ENCODE peak calls at places on chromosomes 16 and 17, in five cellular contexts. N is A549, O is K562, K is IMR-90, P is GM12878. C is an unnamed sample.

GRCh38 chr17:50511058-50511457 is 2.8 kb downstream of the MYCBPAP start:
- DNase-seq in N (no peak), O (no peak), K (peak), P (peak), C (no peak)

GRCh38 chr17:320139-320538 is 32.5 kb downstream of the RPH3AL start:
- DNase-seq in N (no peak), O (no peak), K (peak), P (no peak), C (no peak)

GRCh38 chr17:17300624-17301568 is 2.3 kb upstream of the NT5M start:
- DNase-seq in N (peak), O (no peak), K (peak), P (no peak), C (no peak)

GRCh38 chr17:27873211-27873610 is 20.0 kb downstream of the LYRM9 start:
- DNase-seq in N (no peak), O (no peak), K (no peak), P (no peak), C (no peak)

GRCh38 chr17:32869345-32870026 is 7.4 kb downstream of the MYO1D start:
- DNase-seq in N (no peak), O (no peak), K (no peak), P (no peak), C (no peak)

GRCh38 chr17:40909755-40910154 is 24.7 kb upstream of the KRT20 start:
- DNase-seq in N (no peak), O (no peak), K (peak), P (no peak), C (no peak)

GRCh38 chr17:37642706-37643105 is 540 bp downstream of the DDX52 start:
- DNase-seq in N (peak), O (peak), K (peak), P (no peak), C (peak)

GRCh38 chr16:3256146-3256875 is at the start of gene MEFV:
- DNase-seq in N (no peak), O (no peak), K (peak), P (no peak), C (no peak)

GRCh38 chr16:15773964-15774363 is 82.9 kb downstream of the MYH11 start:
- DNase-seq in N (no peak), O (no peak), K (no peak), P (no peak), C (no peak)

GRCh38 chr16:50683689-50684374 is 2.7 kb upstream of the SNX20 start:
- DNase-seq in N (no peak), O (no peak), K (no peak), P (peak), C (no peak)

GRCh38 chr17:69246726-69247375 is 18.2 kb upstream of the ABCA10 start:
- DNase-seq in N (peak), O (peak), K (peak), P (peak), C (peak)

GRCh38 chr16:23407436-23408125 is 45.4 kb downstream of the COG7 start:
- DNase-seq in N (no peak), O (no peak), K (no peak), P (no peak), C (no peak)

GRCh38 chr16:19923396-19923795 is 38.7 kb upstream of the GPRC5B start:
- DNase-seq in N (no peak), O (no peak), K (no peak), P (no peak), C (no peak)

GRCh38 chr17:35914354-35914753 is 16.2 kb downstream of the RDM1 start:
- DNase-seq in N (no peak), O (no peak), K (no peak), P (no peak), C (no peak)

GRCh38 chr17:45394913-45395568 is 37.6 kb downstream of the ARHGAP27 start:
- DNase-seq in N (peak), O (peak), K (peak), P (no peak), C (peak)

GRCh38 chr16:12613131-12613991 is 190.3 kb downstream of the CPPED1 start:
- DNase-seq in N (peak), O (peak), K (peak), P (peak), C (no peak)

GRCh38 chr16:23729503-23730424 is 16.7 kb upstream of the ERN2 start:
- DNase-seq in N (no peak), O (peak), K (peak), P (no peak), C (no peak)

GRCh38 chr16:67995423-67995822 is 3.9 kb downstream of the DPEP2 start:
- DNase-seq in N (no peak), O (no peak), K (no peak), P (no peak), C (no peak)

GRCh38 chr16:3101018-3101840 is 2.1 kb upstream of the ZSCAN10 start:
- DNase-seq in N (peak), O (peak), K (no peak), P (no peak), C (peak)

GRCh38 chr16:24685539-24686432 is 43.7 kb upstream of the TNRC6A start:
- DNase-seq in N (peak), O (no peak), K (peak), P (no peak), C (peak)

GRCh38 chr17:46262271-46262670 is 32.7 kb upstream of the LRRC37A start:
- DNase-seq in N (no peak), O (no peak), K (no peak), P (no peak), C (no peak)

GRCh38 chr16:54158986-54159385 is 127.6 kb downstream of the IRX3 start:
- DNase-seq in N (no peak), O (no peak), K (no peak), P (no peak), C (no peak)

GRCh38 chr17:56087199-56087598 is 66.1 kb upstream of the ANKFN1 start:
- DNase-seq in N (no peak), O (no peak), K (no peak), P (no peak), C (no peak)

GRCh38 chr17:10198509-10199249 is at the start of gene GAS7:
- DNase-seq in N (peak), O (no peak), K (peak), P (no peak), C (peak)

GRCh38 chr17:10197721-10198508 is 491 bp downstream of the GAS7 start:
- DNase-seq in N (no peak), O (no peak), K (no peak), P (no peak), C (peak)

GRCh38 chr17:10196384-10196783 is 2.0 kb downstream of the GAS7 start:
- DNase-seq in N (no peak), O (no peak), K (no peak), P (no peak), C (no peak)

GRCh38 chr17:10197362-10197720 is 1.1 kb downstream of the GAS7 start:
- DNase-seq in N (no peak), O (no peak), K (no peak), P (no peak), C (no peak)

GRCh38 chr17:10196936-10197335 is 1.5 kb downstream of the GAS7 start:
- DNase-seq in N (no peak), O (no peak), K (no peak), P (no peak), C (no peak)
- H3K4me3 ChIP-seq in N (no peak), O (no peak), K (peak), P (no peak), C (no peak)

GRCh38 chr17:79027274-79027924 is 3.4 kb downstream of the C1QTNF1 start:
- DNase-seq in N (no peak), O (no peak), K (no peak), P (no peak), C (peak)
- TF ChIP-seq RCOR1 in N (no peak), O (peak), K (no peak), P (no peak), C (peak)

DNA sequence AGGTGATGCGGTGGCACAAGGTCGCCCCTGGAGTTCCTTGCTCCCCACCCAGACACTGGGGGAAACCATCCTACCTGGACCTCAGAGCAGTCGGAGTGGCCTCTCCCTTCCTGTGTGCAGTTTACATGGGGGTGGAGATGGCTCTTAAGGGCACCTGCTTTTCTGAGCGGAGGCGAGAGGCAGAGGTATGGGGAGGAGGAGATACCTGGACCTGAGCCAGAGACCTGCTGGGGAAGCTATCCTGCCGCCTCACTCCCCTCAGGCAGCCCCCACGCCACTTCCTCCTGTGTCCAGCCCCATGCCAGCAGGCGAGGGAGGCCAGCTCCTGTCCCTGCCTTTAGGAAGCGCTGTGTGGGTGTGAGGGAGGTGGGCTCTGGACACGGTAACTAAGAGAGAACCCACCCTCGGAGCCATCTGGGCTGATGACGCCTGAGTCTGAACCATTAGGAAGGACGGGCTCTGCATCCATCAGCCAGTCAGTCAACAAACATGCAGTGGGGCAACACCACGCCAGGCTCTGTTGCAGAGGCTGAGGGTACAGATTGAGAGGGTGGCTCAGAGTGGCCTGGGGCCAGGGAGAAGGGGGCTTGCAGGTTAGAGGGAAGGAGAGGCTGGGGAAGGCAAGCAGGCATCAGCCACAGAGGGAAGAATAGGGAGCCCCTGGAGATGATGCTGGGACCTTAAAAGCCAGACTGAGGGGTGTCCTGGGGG is 1.2 kb downstream of the CORO1A start:
- DNase-seq in N (no peak), O (peak), K (no peak), P (peak), C (peak)
- H3K4me3 ChIP-seq in N (no peak), O (peak), K (no peak), P (peak), C (peak)

DNA sequence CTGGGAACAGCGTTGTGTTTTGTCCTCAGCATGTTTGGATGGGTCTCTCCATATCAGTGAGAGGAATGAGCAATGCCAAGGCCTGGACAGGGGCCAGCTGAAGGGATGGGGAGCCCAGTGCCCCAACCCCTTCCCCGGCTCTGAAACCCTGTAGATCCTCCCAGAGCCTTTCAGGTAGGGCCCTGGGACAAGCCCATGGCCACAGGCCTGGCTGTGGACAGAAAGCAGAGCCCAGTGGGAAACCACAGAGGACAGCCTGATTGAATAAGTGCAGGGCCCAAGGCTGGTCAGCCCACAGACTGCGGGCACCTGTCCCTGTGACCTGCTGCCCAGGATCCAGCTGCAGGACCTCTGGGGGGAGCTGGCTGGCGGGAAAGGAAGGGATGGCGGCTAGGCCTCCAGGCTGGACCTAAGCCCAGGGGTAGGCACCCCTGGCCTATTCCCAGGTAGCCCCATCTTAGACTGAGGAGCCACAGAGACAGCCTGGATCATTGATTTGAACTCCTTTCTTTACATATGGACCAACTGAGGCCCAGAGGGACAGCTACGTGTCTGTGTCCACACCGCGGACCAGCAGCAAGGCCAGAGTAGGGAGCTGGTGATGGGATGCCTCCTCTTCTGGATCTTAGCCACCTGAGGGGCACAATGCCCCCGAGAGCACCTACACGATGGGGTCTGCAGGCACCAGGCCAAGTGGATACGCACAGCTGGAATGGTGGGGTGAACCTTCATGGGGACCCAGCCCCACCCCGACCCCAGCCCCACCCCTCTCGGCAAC is 1.3 kb downstream of the CCDC102A start:
- DNase-seq in N (no peak), O (no peak), K (no peak), P (no peak), C (peak)
- TF ChIP-seq RCOR1 in N (no peak), O (no peak), K (no peak), P (no peak), C (no peak)

DNA sequence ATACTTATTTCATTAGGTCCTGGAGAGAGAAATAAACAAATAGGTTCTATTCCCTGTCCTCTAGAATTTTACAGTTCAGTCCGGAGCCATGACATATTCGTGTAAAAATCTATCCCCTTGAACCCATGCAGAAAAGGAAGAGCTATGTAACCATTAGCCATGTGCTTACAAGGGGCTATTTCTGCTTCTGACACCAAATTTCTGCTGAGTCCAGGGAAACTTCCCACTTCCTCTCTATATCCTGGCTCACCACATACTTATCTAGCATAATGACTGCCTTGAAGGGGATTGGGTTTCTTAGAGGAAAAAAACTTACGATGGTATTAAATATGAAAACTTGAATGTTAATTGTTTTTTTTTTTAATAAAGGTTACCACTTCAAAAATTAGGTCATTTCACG is 44.2 kb downstream of the IRX6 start:
- DNase-seq in N (no peak), O (no peak), K (no peak), P (no peak), C (no peak)
- H3K4me3 ChIP-seq in N (no peak), O (no peak), K (no peak), P (no peak), C (no peak)

DNA sequence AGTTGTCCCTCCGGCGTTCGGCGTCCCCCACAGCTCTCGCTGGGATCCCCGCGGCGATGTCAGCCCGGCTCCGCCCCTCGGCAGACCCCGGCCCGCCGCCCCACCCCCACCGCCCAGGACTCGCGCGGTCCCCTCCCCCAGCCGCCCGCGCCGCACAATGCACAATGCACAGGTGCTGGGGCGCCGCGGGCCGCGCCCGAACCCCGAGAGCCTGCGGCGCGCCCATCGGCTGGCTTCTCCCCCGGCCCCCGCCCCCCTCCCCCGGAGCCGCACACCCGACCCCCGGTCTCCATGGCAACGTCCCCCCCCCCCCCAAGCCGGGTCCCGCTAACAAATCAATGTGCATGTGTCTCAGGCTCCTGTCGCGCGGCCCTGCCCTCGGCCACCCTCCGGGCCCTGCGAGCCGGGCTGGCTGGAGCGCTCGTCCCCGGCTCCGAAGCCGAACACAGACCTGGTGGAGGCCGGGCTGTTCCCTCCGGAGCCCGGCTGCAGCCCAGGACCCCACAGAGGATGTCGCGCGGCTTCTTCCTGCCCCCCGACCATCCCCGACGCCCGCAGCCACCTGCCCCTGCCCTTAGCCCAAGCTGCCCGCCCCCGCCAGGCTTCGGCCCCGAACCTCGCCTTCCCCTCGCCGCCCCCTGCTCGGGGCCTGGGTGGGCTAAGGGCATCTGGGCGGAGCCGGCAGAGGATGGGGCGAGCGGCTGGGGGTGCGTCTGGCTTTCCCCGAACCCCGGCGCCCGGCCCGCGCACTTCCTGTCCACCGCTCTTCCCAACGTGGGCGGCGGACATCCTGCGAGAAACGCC is 817 bp upstream of the CBX8 start:
- DNase-seq in N (peak), O (peak), K (no peak), P (no peak), C (peak)
- TF ChIP-seq RCOR1 in N (no peak), O (no peak), K (no peak), P (no peak), C (no peak)

GRCh38 chr16:88651276-88651988 is 579 bp upstream of the CYBA start:
- DNase-seq in N (no peak), O (peak), K (no peak), P (peak), C (peak)
- H3K4me3 ChIP-seq in N (peak), O (peak), K (peak), P (peak), C (peak)

GRCh38 chr17:13003454-13003851 is 14.4 kb downstream of the ELAC2 start:
- DNase-seq in N (no peak), O (no peak), K (no peak), P (no peak), C (no peak)

GRCh38 chr17:13003927-13004326 is 13.9 kb downstream of the ELAC2 start:
- DNase-seq in N (no peak), O (no peak), K (no peak), P (no peak), C (no peak)

GRCh38 chr17:13002761-13003453 is 14.9 kb downstream of the ELAC2 start:
- DNase-seq in N (peak), O (peak), K (peak), P (no peak), C (peak)

GRCh38 chr17:13000561-13000960 is 17.3 kb downstream of the ELAC2 start:
- DNase-seq in N (no peak), O (no peak), K (no peak), P (no peak), C (no peak)

DNA sequence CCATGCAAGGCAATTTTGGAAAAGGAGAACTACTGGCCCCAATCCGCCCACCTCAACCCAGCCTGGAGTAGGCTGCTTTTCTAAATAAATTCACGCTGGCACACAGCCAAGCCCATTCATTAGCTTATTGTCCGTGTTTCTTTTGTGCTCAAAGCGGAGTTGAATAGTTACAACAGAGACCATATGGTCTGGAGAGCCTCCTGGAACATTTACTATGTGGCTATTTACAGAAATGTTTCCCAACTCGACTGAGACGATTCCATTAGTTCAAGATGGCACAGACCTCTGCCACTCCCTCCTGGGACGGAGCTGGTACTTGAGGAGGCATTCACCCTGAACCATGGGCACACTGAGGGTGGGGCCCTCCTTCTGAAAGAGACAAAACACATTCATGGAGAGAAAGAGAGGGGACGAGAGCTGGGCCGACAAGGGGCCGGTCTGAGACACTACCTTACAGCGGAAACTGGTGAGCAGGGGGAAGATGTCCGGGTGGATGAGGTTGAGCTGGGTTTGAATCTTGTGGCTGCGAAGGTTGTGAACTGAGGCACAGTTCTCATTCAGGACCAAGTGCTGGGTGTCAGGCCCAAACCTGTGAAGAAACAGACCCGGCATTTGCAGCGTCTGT is 15.7 kb downstream of the ELAC2 start:
- DNase-seq in N (no peak), O (no peak), K (peak), P (no peak), C (no peak)
- TF ChIP-seq RCOR1 in N (no peak), O (no peak), K (no peak), P (no peak), C (no peak)

DNA sequence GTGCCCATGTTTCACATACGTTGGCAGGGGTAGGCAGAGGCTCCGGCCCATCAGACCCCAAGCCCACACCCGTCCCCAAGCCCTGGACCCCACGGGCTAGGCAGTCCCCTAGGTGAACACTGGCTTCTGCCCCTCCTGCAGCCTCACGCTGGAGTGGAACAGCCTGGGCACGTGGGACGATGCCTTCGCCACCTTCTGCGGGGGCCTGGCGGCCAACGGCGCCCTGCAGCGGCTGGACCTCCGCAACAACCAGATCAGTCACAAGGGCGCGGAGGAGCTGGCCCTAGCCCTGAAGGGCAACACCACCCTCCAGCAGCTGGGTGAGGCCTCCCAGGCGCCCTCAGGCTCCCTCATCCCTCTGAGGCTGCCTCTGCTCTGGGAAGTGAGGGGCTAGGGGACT is 1.8 kb downstream of the LRRC45 start:
- DNase-seq in N (no peak), O (no peak), K (no peak), P (no peak), C (no peak)
- H3K4me3 ChIP-seq in N (no peak), O (no peak), K (no peak), P (no peak), C (no peak)

DNA sequence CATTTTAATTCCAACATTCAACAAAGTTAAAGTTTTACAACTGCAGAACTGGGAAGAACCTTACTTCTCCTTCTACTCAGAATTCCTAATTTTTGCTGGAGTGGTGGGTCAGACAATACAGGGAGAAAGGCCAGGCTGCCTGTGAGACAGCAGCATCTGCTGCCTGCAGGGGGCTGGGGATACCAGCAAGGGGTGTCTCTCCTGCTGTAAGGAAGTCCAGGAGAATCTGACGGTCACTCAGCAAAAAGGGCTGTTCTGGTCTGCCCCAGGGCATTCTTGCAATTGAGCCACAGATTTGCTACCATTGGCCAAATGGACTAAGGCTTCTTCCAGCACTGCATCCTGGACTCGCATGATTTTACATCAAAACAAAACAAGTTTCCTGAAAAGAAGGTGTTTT is 426.6 kb upstream of the CDH11 start:
- DNase-seq in N (no peak), O (no peak), K (peak), P (no peak), C (peak)
- TF ChIP-seq RCOR1 in N (no peak), O (no peak), K (no peak), P (no peak), C (no peak)